ENCODE peak calls at places on chromosomes 7 and 10, in nine cellular contexts. M is progenitor cell of endocrine pancreas, D is cardiac fibroblast, K is RWPE1, T is stomach, A is BJ, F is HFFc6, B is cardiac muscle cell, I is left lung. V is an unnamed sample.

GRCh38 chr10:20990604-20991003 is 93.5 kb upstream of the NEBL start:
- DNase-seq in F (no peak), M (no peak), A (no peak), D (peak; percentile 72), K (peak; percentile 13), B (peak; percentile 55), T (no peak), I (no peak), V (no peak)

GRCh38 chr10:99711129-99711719 is 20.7 kb downstream of the COX15 start:
- DNase-seq in F (peak; percentile 78), A (no peak), B (peak; percentile 77), I (no peak), T (peak; percentile 29), K (peak; percentile 50), D (peak; percentile 76), M (no peak), V (peak; percentile 22)

GRCh38 chr10:72461085-72461484 is 106.4 kb upstream of the DNAJB12 start:
- DNase-seq in B (peak; percentile 12), K (no peak), I (no peak), M (no peak), A (no peak), F (no peak), T (no peak), D (no peak), V (no peak)

GRCh38 chr7:73865738-73866445 is 4.9 kb downstream of the TMEM270 start:
- DNase-seq in I (no peak), F (peak; percentile 56), M (no peak), A (no peak), T (peak; percentile 41), K (peak; percentile 34), B (peak; percentile 76), D (peak; percentile 76), V (peak; percentile 65)

GRCh38 chr10:17683541-17683940 is 39.6 kb downstream of the STAM start:
- DNase-seq in M (no peak), I (no peak), F (no peak), T (no peak), A (no peak), B (no peak), D (no peak), K (no peak), V (no peak)

GRCh38 chr7:106795171-106795876 is 69.8 kb upstream of the PIK3CG start:
- DNase-seq in K (no peak), I (no peak), M (no peak), F (no peak), A (no peak), D (no peak), B (no peak), T (no peak), V (no peak)

GRCh38 chr7:106731207-106731606 is 70.2 kb upstream of the CCDC71L start:
- DNase-seq in K (no peak), M (no peak), I (no peak), T (no peak), B (peak; percentile 54), D (peak; percentile 27), A (no peak), F (no peak), V (no peak)

GRCh38 chr7:43750016-43750887 is 8.2 kb upstream of the BLVRA start:
- DNase-seq in T (no peak), I (no peak), F (no peak), M (no peak), B (peak; percentile 85), D (no peak), K (no peak), A (no peak), V (no peak)

GRCh38 chr7:3463696-3464095 is 162.6 kb downstream of the SDK1 start:
- DNase-seq in K (no peak), T (no peak), D (no peak), M (no peak), B (no peak), I (no peak), F (no peak), A (no peak), V (no peak)

GRCh38 chr7:13949450-13949849 is 40.0 kb downstream of the ETV1 start:
- DNase-seq in I (no peak), A (no peak), B (no peak), F (no peak), T (no peak), K (no peak), D (no peak), M (no peak), V (no peak)

GRCh38 chr7:26555971-26556830 is 264.5 kb downstream of the SNX10 start:
- DNase-seq in A (no peak), K (no peak), B (no peak), D (no peak), F (no peak), M (no peak), I (no peak), T (no peak), V (no peak)

GRCh38 chr10:133260895-133261725 is 15.6 kb downstream of the ADAM8 start:
- DNase-seq in M (no peak), T (peak; percentile 57), F (no peak), A (no peak), D (no peak), B (no peak), I (peak; percentile 67), K (peak; percentile 63), V (no peak)

GRCh38 chr10:119919271-119919670 is 26.7 kb downstream of the SEC23IP start:
- DNase-seq in M (no peak), T (no peak), A (no peak), D (peak; percentile 21), I (no peak), B (no peak), K (no peak), F (no peak), V (no peak)

GRCh38 chr10:119919823-119920222 is 27.3 kb downstream of the SEC23IP start:
- DNase-seq in T (no peak), M (no peak), K (no peak), F (no peak), B (no peak), A (no peak), D (no peak), I (no peak), V (no peak)

GRCh38 chr10:119917777-119918176 is 25.2 kb downstream of the SEC23IP start:
- DNase-seq in I (no peak), T (no peak), D (peak; percentile 21), K (no peak), F (no peak), A (no peak), M (no peak), B (no peak), V (no peak)
- TF ChIP-seq CTCF in I (no peak), T (no peak), D (no peak), K (no peak), F (peak; percentile 55), A (no peak), M (no peak), B (no peak), V (no peak)

GRCh38 chr7:50481867-50482266 is 31.7 kb upstream of the FIGNL1 start:
- DNase-seq in B (no peak), I (no peak), K (no peak), M (no peak), T (no peak), D (no peak), F (no peak), A (no peak), V (no peak)
- TF ChIP-seq CTCF in B (peak; percentile 7), I (no peak), K (no peak), M (peak; percentile 11), T (no peak), D (no peak), F (no peak), A (no peak), V (no peak)

DNA sequence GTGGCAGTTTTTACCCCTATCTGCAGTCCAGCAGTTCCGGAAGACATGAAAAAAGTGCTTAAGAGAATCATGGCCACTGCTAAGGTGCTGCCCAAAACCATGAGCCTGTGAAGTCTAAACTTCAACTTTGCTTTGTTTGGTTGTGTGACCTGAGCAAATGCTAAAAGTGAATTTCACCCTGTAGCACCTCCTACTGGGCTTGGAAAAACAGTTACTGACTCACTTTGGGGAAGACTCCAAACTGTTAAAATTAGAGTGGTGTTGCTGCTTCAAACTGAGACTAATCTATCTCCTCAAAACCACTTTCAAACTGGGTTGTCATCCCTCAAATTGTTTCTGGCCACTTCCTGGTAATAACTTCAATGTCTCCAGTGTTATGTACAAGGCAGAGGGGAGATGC is 21.3 kb downstream of the MKX start:
- DNase-seq in K (no peak), I (no peak), A (no peak), M (no peak), D (peak; percentile 2), B (no peak), T (no peak), F (peak; percentile 60), V (no peak)
- TF ChIP-seq CTCF in K (no peak), I (no peak), A (peak; percentile 44), M (peak; percentile 37), D (no peak), B (peak; percentile 17), T (no peak), F (peak; percentile 73), V (no peak)

GRCh38 chr7:2264158-2264557 is 22.1 kb downstream of the NUDT1 start:
- DNase-seq in M (no peak), B (no peak), K (no peak), F (no peak), D (no peak), I (no peak), T (no peak), A (no peak), V (no peak)

GRCh38 chr7:2263176-2263575 is 21.1 kb downstream of the NUDT1 start:
- DNase-seq in B (no peak), A (no peak), D (no peak), I (no peak), K (no peak), M (no peak), F (no peak), T (no peak), V (no peak)

GRCh38 chr7:2260820-2261219 is 18.8 kb downstream of the NUDT1 start:
- DNase-seq in D (no peak), A (no peak), K (peak; percentile 94), M (no peak), F (no peak), B (no peak), I (peak; percentile 87), T (peak; percentile 44), V (no peak)

GRCh38 chr7:2259480-2259879 is 17.5 kb downstream of the NUDT1 start:
- DNase-seq in I (no peak), D (no peak), B (no peak), M (no peak), F (no peak), T (no peak), K (no peak), A (no peak), V (no peak)

GRCh38 chr7:2261611-2262010 is 19.6 kb downstream of the NUDT1 start:
- DNase-seq in M (no peak), T (no peak), B (no peak), A (no peak), I (no peak), K (no peak), F (no peak), D (no peak), V (no peak)
- TF ChIP-seq CTCF in M (no peak), T (no peak), B (no peak), A (no peak), I (no peak), K (no peak), F (no peak), D (no peak), V (no peak)

GRCh38 chr7:124857672-124858235 is 71.9 kb downstream of the POT1 start:
- DNase-seq in M (no peak), A (no peak), B (no peak), T (no peak), K (no peak), D (no peak), F (no peak), I (no peak), V (no peak)

GRCh38 chr7:124856299-124856888 is 73.2 kb downstream of the POT1 start:
- DNase-seq in B (peak; percentile 56), D (peak; percentile 71), I (no peak), T (no peak), M (no peak), F (peak; percentile 42), A (peak; percentile 8), K (peak; percentile 4), V (no peak)
- TF ChIP-seq CTCF in B (peak; percentile 63), D (peak; percentile 55), I (peak; percentile 48), T (no peak), M (peak; percentile 81), F (peak; percentile 84), A (peak; percentile 70), K (peak; percentile 82), V (peak; percentile 78)

V was measured in endothelial cell.